ENCODE peak calls at places on chromosomes 12 and 14, in ten cellular contexts. V is AG10803, R is OCI-LY7, B is astrocyte of the spinal cord, Q is right lobe of liver, I is NCI-H1092 treated with DMSO at 0.1 percent for 48 hours, O is T-helper 1 cell, L is GM23248, T is EL, H is skeletal muscle cell. N is an unnamed sample.

GRCh38 chr14:76962303-76962660 is 66.2 kb downstream of the IRF2BPL start:
- DNase-seq in R (no peak), H (no peak), V (no peak), T (no peak), Q (no peak), O (no peak), L (no peak), I (no peak), B (no peak), N (no peak)

GRCh38 chr14:89618821-89619551 is 202.0 kb upstream of the FOXN3 start:
- DNase-seq in Q (peak; percentile 88), I (peak; percentile 77), H (no peak), O (peak; percentile 82), B (peak; percentile 65), V (peak; percentile 67), T (peak; percentile 72), R (peak; percentile 86), L (peak; percentile 89), N (peak; percentile 54)

GRCh38 chr12:16602412-16602811 is 3.5 kb downstream of the LMO3 start:
- DNase-seq in I (peak; percentile 31), O (no peak), V (no peak), B (no peak), R (peak; percentile 44), T (no peak), H (no peak), Q (no peak), L (no peak), N (no peak)

GRCh38 chr12:46475972-46476645 is 103.5 kb upstream of the SLC38A2 start:
- DNase-seq in T (no peak), L (no peak), O (no peak), Q (no peak), H (no peak), I (no peak), V (no peak), R (no peak), B (no peak), N (no peak)

GRCh38 chr12:56897844-56898341 is 36.3 kb downstream of the SDR9C7 start:
- DNase-seq in L (peak; percentile 56), Q (no peak), V (peak; percentile 2), R (no peak), I (no peak), O (no peak), B (no peak), H (no peak), T (no peak), N (no peak)

GRCh38 chr14:33230016-33230415 is 291.3 kb downstream of the NPAS3 start:
- DNase-seq in O (no peak), B (no peak), H (no peak), I (no peak), V (no peak), L (no peak), R (no peak), Q (no peak), T (no peak), N (no peak)

GRCh38 chr14:104276435-104276834 is 138.0 kb downstream of the KIF26A start:
- DNase-seq in H (no peak), B (no peak), R (no peak), L (peak; percentile 17), V (peak; percentile 3), T (no peak), Q (no peak), I (no peak), O (no peak), N (no peak)

GRCh38 chr14:99441918-99442317 is 38.7 kb downstream of the SETD3 start:
- DNase-seq in L (no peak), O (no peak), Q (no peak), B (no peak), H (no peak), T (no peak), R (no peak), V (no peak), I (no peak), N (no peak)

GRCh38 chr12:130568041-130568440 is 148.1 kb downstream of the RIMBP2 start:
- DNase-seq in I (no peak), L (no peak), H (no peak), O (no peak), V (no peak), R (no peak), T (no peak), Q (no peak), B (no peak), N (no peak)

GRCh38 chr12:47828008-47828966 is 8.6 kb upstream of the HDAC7 start:
- DNase-seq in R (no peak), V (no peak), T (no peak), B (no peak), O (no peak), H (no peak), I (no peak), Q (peak; percentile 28), L (peak; percentile 40), N (no peak)

GRCh38 chr12:102421801-102422583 is 58.4 kb downstream of the IGF1 start:
- DNase-seq in R (no peak), Q (no peak), I (no peak), B (no peak), T (no peak), L (no peak), O (peak; percentile 73), H (no peak), V (no peak), N (no peak)

GRCh38 chr14:56874375-56874774 is 64.1 kb upstream of the OTX2 start:
- DNase-seq in H (no peak), I (peak; percentile 57), V (no peak), O (peak; percentile 3), R (peak; percentile 10), B (no peak), Q (no peak), T (peak; percentile 13), L (peak; percentile 2), N (peak; percentile 11)

GRCh38 chr14:50679674-50680073 is 11.6 kb upstream of the SAV1 start:
- DNase-seq in L (no peak), R (no peak), V (no peak), H (no peak), B (no peak), I (no peak), O (no peak), Q (no peak), T (no peak), N (no peak)

GRCh38 chr12:11660624-11661023 is 11.2 kb downstream of the ETV6 start:
- DNase-seq in R (no peak), V (no peak), O (no peak), I (no peak), Q (no peak), T (no peak), B (no peak), H (no peak), L (no peak), N (no peak)